ENCODE peak calls at places on chromosomes 11 and 22, in seven cellular contexts. P is coronary artery, D is MM.1S, U is endothelial cell, M is nephron progenitor cell, Y is DND-41, F is astrocyte of the cerebellum. H is an unnamed sample.

GRCh38 chr11:68012843-68013610 is 2.9 kb downstream of the ALDH3B1 start:
- DNase-seq in P (peak; percentile 93), F (peak; percentile 95), Y (no peak), U (no peak), M (no peak), D (peak; percentile 75), H (no peak)

GRCh38 chr22:44384563-44384940 is 71.8 kb upstream of the SHISAL1 start:
- DNase-seq in M (no peak), D (no peak), U (no peak), Y (no peak), F (no peak), P (no peak), H (no peak)

GRCh38 chr11:117824571-117825537 is at the start of gene FXYD2:
- DNase-seq in Y (peak; percentile 69), F (no peak), U (no peak), D (no peak), P (peak; percentile 74), M (no peak), H (no peak)

GRCh38 chr11:129577986-129578385 is 202.3 kb downstream of the BARX2 start:
- DNase-seq in M (no peak), Y (no peak), P (no peak), F (no peak), D (no peak), U (no peak), H (no peak)

GRCh38 chr11:110565690-110566336 is 136.1 kb downstream of the FDX1 start:
- DNase-seq in D (peak; percentile 59), Y (peak; percentile 31), U (no peak), M (no peak), F (no peak), P (no peak), H (no peak)

GRCh38 chr22:46619830-46620501 is at the start of gene GRAMD4:
- DNase-seq in M (no peak), U (no peak), P (no peak), F (peak; percentile 64), D (no peak), Y (peak; percentile 79), H (no peak)

GRCh38 chr11:120136356-120136755 is 1.6 kb downstream of the TRIM29 start:
- DNase-seq in M (no peak), U (peak; percentile 4), D (no peak), Y (no peak), F (no peak), P (peak; percentile 47), H (no peak)

GRCh38 chr22:41341012-41341411 is 39.7 kb downstream of the ZC3H7B start:
- DNase-seq in P (no peak), Y (no peak), F (no peak), U (no peak), M (no peak), D (no peak), H (no peak)

GRCh38 chr11:19664896-19665548 is 47.6 kb upstream of the NAV2 start:
- DNase-seq in Y (no peak), P (no peak), M (no peak), U (no peak), F (no peak), D (no peak), H (no peak)

GRCh38 chr11:44892843-44893242 is 57.8 kb downstream of the TP53I11 start:
- DNase-seq in U (no peak), M (no peak), P (no peak), F (no peak), D (no peak), Y (no peak), H (no peak)

GRCh38 chr11:889686-890475 is 20.7 kb downstream of the CHID1 start:
- DNase-seq in M (no peak), P (no peak), U (no peak), Y (no peak), F (no peak), D (no peak), H (no peak)

GRCh38 chr11:64239662-64240466 is 1.0 kb upstream of the FKBP2 start:
- DNase-seq in F (no peak), U (no peak), D (no peak), Y (no peak), P (no peak), M (no peak), H (peak; percentile 82)

GRCh38 chr11:86050310-86050709 is 18.6 kb downstream of the PICALM start:
- DNase-seq in F (no peak), D (no peak), U (no peak), M (no peak), P (no peak), Y (no peak), H (no peak)

GRCh38 chr11:64419818-64420485 is 61.0 kb downstream of the RPS6KA4 start:
- DNase-seq in P (peak; percentile 82), Y (no peak), D (no peak), F (peak; percentile 13), U (no peak), M (no peak), H (no peak)

DNA sequence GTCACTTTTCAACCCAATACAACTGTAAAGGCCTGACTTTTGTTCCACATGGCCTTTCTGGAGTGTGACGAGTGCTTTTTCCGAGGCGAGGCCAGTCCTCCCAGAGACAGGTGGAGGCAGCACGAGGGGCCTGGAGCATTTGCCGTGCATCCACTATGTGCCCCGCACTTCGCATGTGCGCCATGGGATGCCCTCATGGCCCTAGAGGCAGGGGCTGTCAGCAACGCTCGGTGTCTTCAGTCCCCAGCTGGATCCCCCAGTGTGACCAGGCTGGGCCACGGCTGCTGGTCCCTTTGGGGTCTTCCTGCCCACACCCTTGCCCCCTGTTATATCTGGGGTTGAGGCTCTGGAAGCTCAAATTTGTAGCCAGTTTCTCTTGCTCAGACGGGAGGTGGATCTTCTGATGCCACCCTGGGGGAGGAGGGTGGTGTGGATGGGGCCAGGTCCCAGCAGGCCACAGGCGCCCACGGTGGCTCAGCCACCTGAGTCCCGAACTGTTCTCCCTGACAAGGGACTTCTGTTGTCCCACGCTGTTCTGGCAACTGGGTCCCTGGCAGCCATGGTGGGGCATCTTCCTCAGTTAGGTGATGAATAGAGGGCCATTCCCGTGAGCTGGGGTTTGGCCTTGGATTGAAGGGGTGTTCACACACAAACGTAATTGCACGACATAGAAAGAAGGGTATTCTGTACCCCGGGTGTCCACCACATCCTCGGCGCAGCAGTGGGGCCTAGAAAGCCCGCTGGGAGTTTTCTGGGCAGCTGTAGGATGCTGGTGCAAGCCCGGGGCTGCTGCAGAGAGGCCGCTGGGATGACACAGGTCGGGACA is 100.9 kb downstream of the CTTN start:
- DNase-seq in U (no peak), M (no peak), Y (no peak), F (no peak), D (no peak), P (no peak), H (no peak)
- TF ChIP-seq CTCF in U (no peak), M (no peak), Y (no peak), F (no peak), D (no peak), P (no peak), H (no peak)

DNA sequence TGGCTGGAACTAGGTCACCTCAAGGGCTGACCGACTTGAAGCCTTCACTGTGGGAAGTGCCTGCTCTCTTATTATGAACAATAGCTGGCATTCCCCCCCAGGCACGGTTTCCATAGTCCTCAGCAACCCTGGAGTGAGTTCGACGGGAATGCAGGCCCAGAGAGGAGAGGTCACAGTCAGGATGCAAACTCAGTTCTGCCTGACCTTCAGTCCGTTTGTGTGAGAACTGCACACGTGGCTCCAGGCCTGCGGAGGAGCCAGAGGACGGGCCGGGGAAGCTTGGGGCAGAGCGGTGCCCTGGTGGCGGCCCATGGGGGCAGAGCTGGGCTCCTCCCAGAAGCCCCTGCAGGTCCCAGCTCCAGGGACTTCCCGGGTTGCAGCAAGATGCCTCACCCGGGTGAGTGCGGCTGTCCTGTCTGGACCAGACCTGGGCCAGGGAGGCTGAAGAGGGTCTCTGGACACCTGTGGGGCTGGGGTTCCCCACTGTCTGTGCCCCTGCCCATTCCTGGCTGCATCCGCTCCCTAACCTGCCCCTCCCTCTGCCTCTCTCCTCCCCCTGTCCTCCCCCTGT is 17.2 kb downstream of the SLC25A18 start:
- DNase-seq in Y (no peak), P (no peak), D (no peak), U (no peak), F (no peak), M (no peak), H (no peak)
- TF ChIP-seq CTCF in Y (no peak), P (no peak), D (no peak), U (no peak), F (no peak), M (no peak), H (no peak)

DNA sequence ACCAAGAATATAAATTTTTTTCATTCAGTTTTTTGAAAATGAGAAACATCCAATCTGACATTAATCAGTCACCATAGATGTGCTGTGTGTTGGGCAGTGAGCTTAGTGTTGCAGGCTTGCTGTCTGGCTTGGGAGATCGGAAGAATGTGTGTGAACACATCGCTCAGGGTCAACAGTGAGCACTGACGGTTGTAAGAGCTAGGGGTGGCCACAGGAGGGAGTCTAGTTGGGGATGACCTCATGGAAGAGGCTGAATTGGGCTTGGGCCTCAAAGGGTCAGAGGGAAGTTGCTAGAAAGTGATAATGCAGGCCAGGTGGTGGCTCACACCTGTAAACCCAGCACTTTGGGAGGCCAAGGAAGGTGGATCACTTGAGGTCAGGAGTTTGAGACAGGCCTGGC is 375.4 kb downstream of the DDX10 start:
- DNase-seq in Y (no peak), U (peak; percentile 8), M (no peak), F (no peak), P (no peak), D (no peak), H (no peak)
- TF ChIP-seq CTCF in Y (peak; percentile 14), U (no peak), M (no peak), F (peak; percentile 8), P (no peak), D (peak; percentile 11), H (no peak)

DNA sequence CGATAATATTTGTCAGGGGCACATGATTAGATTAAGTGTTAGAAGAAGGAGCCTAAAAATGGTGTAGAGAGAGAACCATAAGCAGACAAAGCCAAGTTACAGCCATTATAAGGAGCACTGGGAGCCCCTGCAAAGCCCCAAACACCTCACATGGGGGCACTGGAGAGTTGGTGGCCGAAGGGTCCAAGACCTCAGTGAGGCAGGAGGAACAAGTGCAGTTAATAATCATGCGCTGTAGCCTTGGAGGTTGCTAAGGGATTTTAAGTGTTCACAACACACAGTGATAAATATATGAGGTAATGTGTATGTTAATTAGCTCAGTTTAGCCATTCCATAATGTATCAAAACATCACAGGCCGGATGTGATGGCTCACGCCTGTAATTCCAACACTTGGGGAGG is 54.4 kb upstream of the JAM3 start:
- DNase-seq in P (no peak), F (no peak), U (peak; percentile 39), D (no peak), M (no peak), Y (no peak), H (no peak)
- TF ChIP-seq CTCF in P (no peak), F (peak; percentile 25), U (no peak), D (no peak), M (peak; percentile 50), Y (peak; percentile 44), H (no peak)

DNA sequence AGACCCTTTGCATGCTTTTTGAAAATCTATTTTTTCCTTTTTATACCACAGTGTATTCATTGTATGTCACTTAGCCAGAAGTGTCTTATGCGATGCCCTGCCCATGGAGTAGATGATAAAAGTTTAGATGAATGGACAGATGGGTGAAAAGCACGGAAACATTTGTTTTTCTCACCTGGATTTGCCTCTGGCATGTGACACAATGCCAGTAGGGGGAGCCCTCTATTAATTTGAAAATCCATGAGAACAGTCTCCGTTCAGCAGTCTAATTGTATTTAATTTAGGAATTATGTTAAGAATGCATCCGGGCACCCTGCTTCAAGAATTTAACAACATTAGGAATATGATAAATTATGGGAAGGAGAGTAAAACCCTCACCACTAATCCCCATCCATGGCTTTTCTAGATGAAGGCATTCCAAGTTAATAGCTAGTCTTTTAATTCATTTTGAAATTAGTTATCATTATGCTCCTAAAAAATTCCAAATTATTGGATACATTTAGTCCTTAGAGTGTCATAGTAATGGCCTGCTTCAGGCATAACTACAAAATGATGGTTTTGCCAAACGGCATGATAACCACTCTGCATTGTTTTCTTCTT is 55.3 kb upstream of the ALKBH3 start:
- DNase-seq in U (peak; percentile 36), D (no peak), P (no peak), Y (peak; percentile 7), M (peak; percentile 4), F (peak; percentile 18), H (no peak)
- TF ChIP-seq CTCF in U (peak; percentile 80), D (peak; percentile 56), P (peak; percentile 36), Y (peak; percentile 70), M (peak; percentile 56), F (peak; percentile 81), H (peak; percentile 49)

H was measured in GM20000.